ENCODE peak calls at places on chromosomes 16 and 17, in eight cellular contexts. W, X, H, Z, P, K, E and R are unnamed samples.

GRCh38 chr17:81735181-81736102 is 23.4 kb downstream of the SLC25A10 start:
- DNase-seq in W (peak), Z (no peak), E (peak), X (no peak), K (no peak), P (peak), H (no peak), R (no peak)

GRCh38 chr16:22346463-22346862 is 28.0 kb downstream of the CDR2 start:
- DNase-seq in W (no peak), X (no peak), E (no peak), P (no peak), Z (no peak), K (no peak), H (no peak), R (no peak)

GRCh38 chr16:89052191-89052787 is 41.4 kb upstream of the ACSF3 start:
- DNase-seq in X (no peak), P (no peak), H (no peak), K (no peak), W (peak), E (peak), Z (peak), R (peak)

GRCh38 chr17:72804949-72805348 is 287.5 kb downstream of the SLC39A11 start:
- DNase-seq in Z (no peak), H (no peak), X (no peak), K (no peak), E (no peak), W (no peak), P (peak), R (no peak)

GRCh38 chr16:51306116-51306515 is 155.0 kb upstream of the SALL1 start:
- DNase-seq in K (no peak), W (no peak), Z (no peak), E (no peak), P (no peak), H (no peak), X (no peak), R (no peak)

GRCh38 chr17:79529661-79530081 is 81.2 kb downstream of the RBFOX3 start:
- DNase-seq in E (no peak), X (no peak), H (no peak), K (no peak), W (peak), Z (no peak), P (no peak), R (no peak)

GRCh38 chr17:28575126-28575795 is 1.4 kb downstream of the ALDOC start:
- DNase-seq in H (no peak), E (no peak), Z (no peak), K (no peak), W (no peak), P (no peak), X (no peak), R (no peak)

GRCh38 chr16:17578921-17579876 is 108.4 kb upstream of the XYLT1 start:
- DNase-seq in E (peak), X (peak), W (no peak), Z (peak), H (peak), K (peak), P (peak), R (peak)

GRCh38 chr16:4688674-4689045 is 4.7 kb upstream of the NUDT16L1 start:
- DNase-seq in Z (no peak), E (no peak), X (no peak), K (no peak), W (peak), P (no peak), H (no peak), R (no peak)

GRCh38 chr17:52035336-52035915 is 123.1 kb downstream of the CA10 start:
- DNase-seq in X (no peak), Z (no peak), H (no peak), W (peak), K (no peak), E (no peak), P (no peak), R (no peak)

GRCh38 chr17:45742251-45742650 is 41.9 kb upstream of the CRHR1 start:
- DNase-seq in W (no peak), E (no peak), Z (no peak), P (no peak), K (no peak), H (no peak), X (no peak), R (no peak)

GRCh38 chr16:81923296-81923695 is 88.0 kb downstream of the SDR42E1 start:
- DNase-seq in W (no peak), E (no peak), K (no peak), H (no peak), Z (no peak), P (no peak), X (no peak), R (no peak)

GRCh38 chr17:72860778-72861177 is 231.7 kb downstream of the SLC39A11 start:
- DNase-seq in W (no peak), K (no peak), P (no peak), X (no peak), Z (no peak), E (no peak), H (no peak), R (no peak)

GRCh38 chr17:226773-227580 is 45.5 kb upstream of the DOC2B start:
- DNase-seq in K (no peak), H (no peak), X (no peak), P (no peak), E (no peak), Z (no peak), W (peak), R (no peak)

DNA sequence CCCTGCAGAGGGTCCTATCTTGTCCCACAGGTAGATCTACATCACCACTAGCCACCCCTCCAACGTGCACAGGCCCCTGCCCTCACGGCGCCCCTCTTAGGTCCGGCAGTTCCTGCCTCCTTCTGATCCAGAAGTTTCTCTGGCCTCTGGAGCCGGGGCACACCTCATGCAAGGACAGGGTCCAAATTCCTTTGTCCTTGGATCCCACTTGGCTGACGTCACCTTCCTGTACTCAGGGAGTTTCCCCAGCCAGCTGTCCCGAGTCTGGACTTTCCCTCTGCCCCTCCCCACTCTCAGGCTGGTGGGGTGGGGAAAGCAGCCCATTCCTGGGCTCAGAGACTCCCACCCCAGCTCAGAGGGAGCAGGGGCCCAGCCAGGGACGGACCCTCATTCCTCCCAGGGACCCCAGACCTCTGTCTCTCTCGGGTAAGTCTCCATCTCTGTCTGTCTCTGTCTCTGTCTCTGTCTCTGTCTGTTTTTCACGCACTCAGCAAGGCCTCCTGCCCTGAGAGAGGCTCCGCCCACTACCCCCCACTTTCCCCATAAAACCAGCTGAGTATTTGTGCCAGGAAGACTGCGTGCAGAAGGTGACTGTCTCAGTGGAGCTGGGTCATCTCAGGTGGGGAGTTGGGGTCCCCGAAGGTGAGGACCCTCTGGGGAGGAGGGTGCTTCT is at the start of gene IL32:
- DNase-seq in K (peak), P (peak), X (peak), Z (peak), E (peak), W (no peak), H (peak), R (no peak)
- H3K27ac ChIP-seq in K (peak), P (peak), X (peak), Z (peak), E (peak), W (peak), H (peak), R (peak)

GRCh38 chr17:8794636-8795035 is 4.5 kb downstream of the MFSD6L start:
- DNase-seq in W (no peak), X (no peak), H (no peak), Z (no peak), K (no peak), E (no peak), P (no peak), R (no peak)
- H3K27ac ChIP-seq in W (peak), X (no peak), H (no peak), Z (no peak), K (no peak), E (no peak), P (no peak), R (no peak)

GRCh38 chr17:57898487-57899311 is 48.9 kb upstream of the MRPS23 start:
- DNase-seq in E (peak), P (peak), H (no peak), Z (no peak), W (peak), X (peak), K (peak), R (no peak)
- H3K27ac ChIP-seq in E (peak), P (peak), H (no peak), Z (peak), W (peak), X (peak), K (peak), R (peak)

GRCh38 chr16:75485230-75486013 is 9.8 kb downstream of the CHST6 start:
- DNase-seq in Z (no peak), E (no peak), P (no peak), X (no peak), W (no peak), H (no peak), K (no peak), R (no peak)

GRCh38 chr16:75486014-75486404 is 9.2 kb downstream of the CHST6 start:
- DNase-seq in H (no peak), K (no peak), P (no peak), Z (peak), E (peak), W (no peak), X (no peak), R (peak)

GRCh38 chr16:75491876-75492275 is 3.4 kb downstream of the CHST6 start:
- DNase-seq in H (no peak), P (no peak), W (peak), Z (peak), X (no peak), K (no peak), E (no peak), R (no peak)

GRCh38 chr16:75486666-75487313 is 8.5 kb downstream of the CHST6 start:
- DNase-seq in P (no peak), X (no peak), Z (no peak), E (no peak), H (no peak), K (no peak), W (no peak), R (no peak)

DNA sequence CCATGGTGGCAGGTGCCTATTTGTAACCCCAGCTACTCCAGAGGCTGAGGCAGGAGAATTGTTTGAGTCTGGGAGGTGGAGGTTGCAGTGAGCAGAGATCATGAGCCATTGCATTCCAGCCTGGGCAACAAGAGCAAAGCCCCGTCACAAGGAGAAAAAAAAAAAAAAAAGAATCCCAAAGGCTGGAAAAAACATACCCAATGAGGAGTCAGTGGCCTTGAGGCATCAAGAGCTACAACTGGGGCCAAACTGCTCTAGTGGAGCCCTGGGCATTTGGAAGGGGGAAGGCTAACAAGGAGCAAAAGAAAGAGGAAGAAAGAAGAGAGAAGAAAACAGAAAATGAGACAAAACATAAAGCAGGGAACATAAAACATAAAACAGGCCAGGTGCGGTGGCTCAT is 6.9 kb downstream of the CHST6 start:
- DNase-seq in H (no peak), W (no peak), X (no peak), E (no peak), P (no peak), Z (no peak), K (no peak), R (no peak)
- H3K27ac ChIP-seq in H (no peak), W (no peak), X (no peak), E (no peak), P (no peak), Z (no peak), K (no peak), R (no peak)

GRCh38 chr17:37714897-37715296 is 30.0 kb downstream of the HNF1B start:
- DNase-seq in E (no peak), P (peak), W (no peak), X (no peak), K (no peak), Z (no peak), H (no peak), R (no peak)
- H3K27ac ChIP-seq in E (no peak), P (no peak), W (no peak), X (no peak), K (no peak), Z (no peak), H (no peak), R (no peak)

GRCh38 chr17:82753201-82753464 is 1.3 kb downstream of the TBCD start:
- DNase-seq in P (no peak), H (no peak), E (no peak), Z (no peak), K (no peak), X (no peak), W (no peak), R (no peak)
- H3K27ac ChIP-seq in P (no peak), H (no peak), E (no peak), Z (peak), K (no peak), X (no peak), W (no peak), R (no peak)

GRCh38 chr17:67461876-67462275 is 84.8 kb downstream of the PITPNC1 start:
- DNase-seq in P (no peak), H (no peak), Z (no peak), K (no peak), E (no peak), W (no peak), X (no peak), R (no peak)
- H3K27ac ChIP-seq in P (no peak), H (no peak), Z (no peak), K (no peak), E (no peak), W (no peak), X (no peak), R (no peak)

GRCh38 chr17:50660887-50661345 is 26.2 kb downstream of the ABCC3 start:
- DNase-seq in P (no peak), Z (no peak), X (no peak), W (peak), H (no peak), E (no peak), K (no peak), R (no peak)

GRCh38 chr17:50662632-50663225 is 28.0 kb downstream of the ABCC3 start:
- DNase-seq in H (no peak), E (no peak), P (no peak), X (no peak), W (no peak), K (no peak), Z (no peak), R (no peak)

GRCh38 chr17:50661795-50662391 is 27.2 kb downstream of the ABCC3 start:
- DNase-seq in E (peak), H (no peak), P (peak), W (peak), Z (peak), K (peak), X (peak), R (peak)

GRCh38 chr17:50660042-50660886 is 25.6 kb downstream of the ABCC3 start:
- DNase-seq in Z (no peak), E (peak), W (peak), X (no peak), H (no peak), P (peak), K (no peak), R (peak)

DNA sequence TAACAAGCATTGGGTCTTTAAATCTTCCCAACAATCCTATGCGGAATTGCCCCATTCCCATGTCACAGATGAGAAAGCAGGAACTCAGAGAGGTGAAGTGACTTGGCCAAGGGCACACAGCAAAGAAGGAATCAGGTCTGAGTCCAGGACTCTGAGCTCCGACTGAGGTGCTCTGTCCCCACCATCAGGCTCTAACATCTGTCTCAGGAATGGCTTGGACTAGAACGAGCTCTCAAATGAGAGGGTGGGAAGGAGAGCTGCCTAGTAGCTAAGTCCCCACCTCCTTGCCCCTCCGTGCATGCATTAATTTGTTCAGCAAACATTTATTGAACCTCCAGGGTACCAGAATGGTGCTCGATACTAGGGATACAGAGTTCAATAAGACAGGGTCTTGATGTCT is 26.7 kb downstream of the ABCC3 start:
- DNase-seq in E (no peak), Z (no peak), K (no peak), P (no peak), W (peak), X (no peak), H (no peak), R (no peak)
- H3K27ac ChIP-seq in E (peak), Z (peak), K (no peak), P (peak), W (peak), X (peak), H (no peak), R (peak)